ENCODE peak calls at places on chromosome 3, in five cellular contexts. M is GM12878, O is HCT116, E is H1, G is K562. Y is an unnamed sample.

GRCh38 chr3:58120075-58120812 is 90.5 kb downstream of the DNASE1L3 start:
- DNase-seq in M (no peak), O (no peak), E (no peak), G (no peak), Y (no peak)

GRCh38 chr3:52522651-52523251 is 10.9 kb downstream of the NT5DC2 start:
- DNase-seq in M (no peak), O (no peak), E (no peak), G (no peak), Y (no peak)

GRCh38 chr3:64190517-64191515 is 34.5 kb downstream of the PRICKLE2 start:
- DNase-seq in M (no peak), O (no peak), E (no peak), G (no peak), Y (no peak)

GRCh38 chr3:63979093-63979492 is 44.2 kb downstream of the PSMD6 start:
- DNase-seq in M (no peak), O (no peak), E (no peak), G (no peak), Y (no peak)

GRCh38 chr3:184677344-184678316 is 34.2 kb downstream of the MAGEF1 start:
- DNase-seq in M (no peak), O (no peak), E (no peak), G (no peak), Y (no peak)

GRCh38 chr3:126923895-126924294 is 59.0 kb upstream of the PLXNA1 start:
- DNase-seq in M (no peak), O (no peak), E (no peak), G (no peak), Y (no peak)

GRCh38 chr3:194049394-194049793 is 86.6 kb upstream of the HES1 start:
- DNase-seq in M (no peak), O (no peak), E (no peak), G (no peak), Y (no peak)

GRCh38 chr3:139533781-139534443 is 5.6 kb downstream of the RBP1 start:
- DNase-seq in M (no peak), O (peak), E (no peak), G (peak), Y (peak)

GRCh38 chr3:18830087-18830486 is 318.2 kb upstream of the KCNH8 start:
- DNase-seq in M (no peak), O (no peak), E (no peak), G (no peak), Y (no peak)

GRCh38 chr3:172201136-172201989 is 162.0 kb downstream of the FNDC3B start:
- DNase-seq in M (no peak), O (no peak), E (no peak), G (peak), Y (no peak)

DNA sequence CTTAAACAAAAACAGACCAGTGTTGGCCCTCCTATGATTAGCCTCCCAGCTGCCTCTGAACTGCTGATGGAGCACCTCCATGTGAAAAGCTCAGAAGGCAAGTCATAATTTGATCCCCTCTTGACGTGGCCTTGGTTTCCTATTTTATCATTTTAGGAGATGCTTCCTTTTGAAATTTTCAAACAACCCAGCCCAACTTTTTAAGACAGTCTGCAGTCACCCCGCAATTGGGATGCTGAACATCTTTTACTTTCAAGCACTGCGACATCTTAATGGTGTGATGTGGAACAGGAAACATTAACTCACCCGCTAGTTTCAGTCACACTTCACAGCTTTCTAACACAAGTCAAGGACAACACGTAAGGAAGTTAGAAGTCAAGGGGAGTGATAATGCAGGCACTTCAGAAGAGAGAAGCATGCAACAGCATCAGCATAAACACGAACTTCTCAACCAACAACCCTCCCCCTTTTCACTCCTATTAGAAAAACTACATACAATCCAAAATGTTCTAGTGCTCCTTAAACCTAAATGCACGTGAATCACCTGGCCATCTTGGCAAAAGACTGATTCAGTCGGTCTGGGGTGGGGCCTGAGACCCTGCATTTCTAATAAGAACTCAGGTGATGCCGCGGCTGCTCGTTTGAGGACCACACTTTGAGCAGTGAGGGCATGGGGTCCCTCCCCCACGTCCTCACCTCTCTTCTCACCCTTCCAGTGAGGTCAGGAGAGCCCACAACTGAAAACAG is 161.5 kb downstream of the FOXP1 start:
- DNase-seq in M (peak), O (no peak), E (no peak), G (no peak), Y (no peak)
- H3K4me3 ChIP-seq in M (no peak), O (no peak), E (no peak), G (no peak), Y (no peak)

DNA sequence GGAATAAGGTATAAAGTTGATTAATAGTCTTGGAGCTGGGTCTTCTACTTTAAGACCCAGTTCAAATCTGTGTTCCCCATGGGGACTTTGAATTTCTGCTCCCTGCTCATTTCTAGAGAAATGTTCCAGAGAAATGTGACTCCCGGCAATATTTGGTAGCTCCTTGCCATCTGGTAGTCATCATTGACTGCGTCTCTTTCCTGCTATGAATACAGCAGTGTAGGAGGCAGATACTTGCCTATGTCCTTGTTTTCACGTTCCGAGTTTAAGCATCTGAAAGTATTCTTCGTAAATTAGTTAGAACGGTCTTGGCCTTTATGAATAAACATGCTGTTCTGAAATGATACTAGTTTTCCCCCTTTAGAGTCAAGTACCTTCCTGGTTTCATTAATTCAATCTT is 352.9 kb downstream of the PTPRG start:
- DNase-seq in M (no peak), O (no peak), E (no peak), G (no peak), Y (no peak)
- TF ChIP-seq SIN3A in M (no peak), O (no peak), E (no peak), G (no peak), Y (no peak)

GRCh38 chr3:149933858-149934257 is 36.8 kb downstream of the PFN2 start:
- DNase-seq in M (no peak), O (no peak), E (no peak), G (no peak), Y (no peak)

GRCh38 chr3:149936812-149937230 is 33.9 kb downstream of the PFN2 start:
- DNase-seq in M (peak), O (peak), E (peak), G (peak), Y (peak)

GRCh38 chr3:149933008-149933407 is 37.7 kb downstream of the PFN2 start:
- DNase-seq in M (no peak), O (no peak), E (no peak), G (no peak), Y (no peak)

GRCh38 chr3:149934524-149934923 is 36.2 kb downstream of the PFN2 start:
- DNase-seq in M (no peak), O (no peak), E (no peak), G (no peak), Y (no peak)
- TF ChIP-seq ATF3 in M (no peak), O (no peak), E (no peak), G (no peak), Y (no peak)

GRCh38 chr3:134030382-134030753 is 643 bp upstream of the SLCO2A1 start:
- DNase-seq in M (no peak), O (no peak), E (peak), G (no peak), Y (peak)

GRCh38 chr3:134029734-134030381 is at the start of gene SLCO2A1:
- DNase-seq in M (no peak), O (no peak), E (peak), G (no peak), Y (no peak)

GRCh38 chr3:134029256-134029733 is 430 bp downstream of the SLCO2A1 start:
- DNase-seq in M (no peak), O (no peak), E (no peak), G (no peak), Y (no peak)

GRCh38 chr3:134028486-134029255 is 1.1 kb downstream of the SLCO2A1 start:
- DNase-seq in M (no peak), O (no peak), E (peak), G (no peak), Y (no peak)

GRCh38 chr3:134027631-134028030 is 2.1 kb downstream of the SLCO2A1 start:
- DNase-seq in M (no peak), O (no peak), E (no peak), G (no peak), Y (no peak)
- H3K4me3 ChIP-seq in M (no peak), O (no peak), E (no peak), G (no peak), Y (no peak)

GRCh38 chr3:29977360-29977759 is 629.0 kb upstream of the TGFBR2 start:
- DNase-seq in M (no peak), O (no peak), E (no peak), G (no peak), Y (no peak)
- TF ChIP-seq SIN3A in M (no peak), O (no peak), E (no peak), G (no peak), Y (no peak)

DNA sequence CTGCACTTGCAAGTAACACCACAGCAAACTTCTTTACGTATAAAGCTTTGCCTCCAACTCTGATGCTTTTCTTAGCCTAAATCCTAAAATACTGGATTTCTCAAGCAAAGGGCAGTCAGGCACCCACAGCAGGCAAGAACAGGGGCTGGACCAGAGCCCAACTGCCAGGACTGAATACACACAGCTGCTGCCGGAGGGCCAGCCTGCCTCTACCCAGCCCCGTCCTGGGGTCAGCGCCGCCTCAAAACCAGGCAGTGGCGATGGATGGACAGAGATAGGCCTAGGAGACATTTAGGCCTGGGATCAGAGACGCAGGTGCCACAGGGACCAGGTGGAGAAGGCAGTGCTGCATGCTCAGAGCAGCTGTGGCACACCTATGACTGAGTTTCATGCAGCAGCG is 47.6 kb upstream of the SEC61A1 start:
- DNase-seq in M (no peak), O (no peak), E (no peak), G (no peak), Y (no peak)
- TF ChIP-seq ATF3 in M (no peak), O (no peak), E (no peak), G (no peak), Y (no peak)

DNA sequence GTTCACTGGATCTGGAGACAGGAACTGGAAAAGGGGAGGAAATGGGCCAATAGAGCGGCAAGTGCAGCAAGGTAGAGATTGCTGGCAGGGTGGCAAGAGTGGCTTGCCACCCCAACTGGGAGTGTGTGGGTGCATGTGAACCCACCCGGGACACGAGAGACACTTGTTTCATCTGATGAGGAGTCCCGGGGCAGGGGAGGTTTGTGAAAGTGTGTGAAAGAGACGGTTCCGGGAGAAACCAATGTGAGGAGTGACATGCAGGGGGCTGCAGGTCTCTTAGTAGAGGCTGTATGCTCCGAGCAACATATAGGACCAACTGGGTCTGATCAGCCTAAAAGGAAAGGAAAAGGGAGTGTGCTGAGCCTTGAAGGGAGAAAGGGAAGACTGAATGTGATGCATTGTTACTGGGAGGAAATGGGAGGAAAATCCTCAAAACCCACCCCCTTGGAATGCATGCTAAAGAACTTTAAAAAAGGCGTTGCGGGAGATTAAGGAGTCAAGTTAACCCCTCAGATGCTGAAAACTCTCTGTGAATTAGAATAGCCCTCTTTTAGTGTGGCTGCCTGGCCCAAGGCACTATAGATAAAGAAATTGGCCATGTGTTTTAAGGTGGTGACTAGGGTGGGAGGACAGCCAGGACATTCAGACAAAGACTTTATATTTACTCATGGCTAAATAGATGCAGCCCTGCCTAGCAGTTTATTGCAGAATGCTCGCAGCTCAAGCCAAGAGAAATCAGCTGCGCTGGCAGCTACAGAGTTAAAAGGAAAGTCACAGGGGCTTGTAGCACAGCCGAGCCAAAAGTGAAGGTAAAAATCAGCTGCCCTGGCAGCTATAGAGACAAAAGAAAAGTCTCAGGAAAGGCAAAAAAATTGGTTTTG is 9.1 kb upstream of the SLC9C1 start:
- DNase-seq in M (no peak), O (no peak), E (peak), G (no peak), Y (no peak)
- H3K4me3 ChIP-seq in M (peak), O (no peak), E (peak), G (no peak), Y (no peak)

GRCh38 chr3:155517907-155518306 is 224.4 kb upstream of the STRIT1 start:
- DNase-seq in M (no peak), O (no peak), E (no peak), G (no peak), Y (no peak)

GRCh38 chr3:155516439-155516838 is 223.0 kb upstream of the STRIT1 start:
- DNase-seq in M (no peak), O (no peak), E (no peak), G (no peak), Y (no peak)

GRCh38 chr3:155512867-155513261 is 219.4 kb upstream of the STRIT1 start:
- DNase-seq in M (no peak), O (no peak), E (no peak), G (no peak), Y (no peak)

GRCh38 chr3:155512175-155512866 is 218.8 kb upstream of the STRIT1 start:
- DNase-seq in M (no peak), O (no peak), E (no peak), G (no peak), Y (peak)
- TF ChIP-seq SIN3A in M (no peak), O (no peak), E (no peak), G (no peak), Y (no peak)